ENCODE peak calls at places on chromosomes 11 and 22, in five cellular contexts. One of them, this sample, is unnamed.

GRCh38 chr11:14972581-14973490 is 685 bp upstream of the CALCA start:
- DNase-seq in HepG2: no peak
- DNase-seq in GM12878: no peak
- DNase-seq in NT2/D1: no peak
- DNase-seq in HEK293T: no peak
- DNase-seq in this sample: no peak

GRCh38 chr11:2592559-2593392 is 107.0 kb downstream of the KCNQ1OT1 start:
- DNase-seq in GM12878: no peak
- DNase-seq in HEK293T: no peak
- DNase-seq in HepG2: no peak
- DNase-seq in NT2/D1: no peak
- DNase-seq in this sample: no peak

GRCh38 chr11:47766363-47767227 is 546 bp downstream of the FNBP4 start:
- DNase-seq in GM12878: no peak
- DNase-seq in HEK293T: no peak
- DNase-seq in HepG2: peak; percentile 28
- DNase-seq in NT2/D1: no peak
- DNase-seq in this sample: no peak

GRCh38 chr11:8069771-8070170 is 11.2 kb upstream of the TUB start:
- DNase-seq in NT2/D1: no peak
- DNase-seq in HEK293T: no peak
- DNase-seq in HepG2: no peak
- DNase-seq in GM12878: no peak
- DNase-seq in this sample: no peak

GRCh38 chr11:2913029-2913431 is 16.2 kb downstream of the PHLDA2 start:
- DNase-seq in GM12878: no peak
- DNase-seq in NT2/D1: no peak
- DNase-seq in HEK293T: no peak
- DNase-seq in HepG2: no peak
- DNase-seq in this sample: no peak

GRCh38 chr11:36564376-36565032 is 3.3 kb upstream of the RAG1 start:
- DNase-seq in NT2/D1: peak; percentile 44
- DNase-seq in GM12878: peak; percentile 20
- DNase-seq in HEK293T: peak; percentile 50
- DNase-seq in HepG2: peak; percentile 54
- DNase-seq in this sample: peak; percentile 53

GRCh38 chr11:3021125-3021524 is 29.0 kb upstream of the NAP1L4 start:
- DNase-seq in HepG2: peak; percentile 88
- DNase-seq in HEK293T: peak; percentile 53
- DNase-seq in NT2/D1: peak; percentile 22
- DNase-seq in GM12878: no peak
- DNase-seq in this sample: no peak

GRCh38 chr11:32259641-32260081 is 168.8 kb downstream of the RCN1 start:
- DNase-seq in HEK293T: no peak
- DNase-seq in GM12878: peak; percentile 62
- DNase-seq in HepG2: no peak
- DNase-seq in NT2/D1: no peak
- DNase-seq in this sample: no peak

GRCh38 chr11:49151211-49151610 is 57.2 kb downstream of the FOLH1 start:
- DNase-seq in NT2/D1: no peak
- DNase-seq in GM12878: no peak
- DNase-seq in HEK293T: no peak
- DNase-seq in HepG2: no peak
- DNase-seq in this sample: no peak

GRCh38 chr22:39149915-39150847 is 2.3 kb downstream of the CBX7 start:
- DNase-seq in GM12878: no peak
- DNase-seq in HepG2: peak; percentile 31
- DNase-seq in HEK293T: no peak
- DNase-seq in NT2/D1: no peak
- DNase-seq in this sample: no peak

GRCh38 chr11:122100222-122101080 is 15.6 kb downstream of the BLID start:
- DNase-seq in GM12878: no peak
- DNase-seq in NT2/D1: no peak
- DNase-seq in HEK293T: no peak
- DNase-seq in HepG2: no peak
- DNase-seq in this sample: peak; percentile 55

GRCh38 chr11:64070301-64070656 is 34.5 kb downstream of the FLRT1 start:
- DNase-seq in HEK293T: peak; percentile 37
- DNase-seq in GM12878: no peak
- DNase-seq in HepG2: no peak
- DNase-seq in NT2/D1: peak; percentile 43
- DNase-seq in this sample: no peak

GRCh38 chr11:119516060-119516459 is 93.1 kb upstream of the THY1 start:
- DNase-seq in GM12878: no peak
- DNase-seq in HepG2: no peak
- DNase-seq in NT2/D1: no peak
- DNase-seq in HEK293T: no peak
- DNase-seq in this sample: no peak

GRCh38 chr11:60159284-60159683 is 23.6 kb downstream of the MS4A6A start:
- DNase-seq in HepG2: no peak
- DNase-seq in HEK293T: no peak
- DNase-seq in NT2/D1: no peak
- DNase-seq in GM12878: no peak
- DNase-seq in this sample: no peak

GRCh38 chr11:69640260-69640994 is 529 bp upstream of the CCND1 start:
- DNase-seq in GM12878: no peak
- DNase-seq in HepG2: no peak
- DNase-seq in NT2/D1: no peak
- DNase-seq in HEK293T: no peak
- DNase-seq in this sample: no peak

GRCh38 chr11:16806791-16807190 is 68.3 kb downstream of the C11orf58 start:
- DNase-seq in HepG2: no peak
- DNase-seq in NT2/D1: no peak
- DNase-seq in HEK293T: peak; percentile 35
- DNase-seq in GM12878: no peak
- DNase-seq in this sample: no peak

GRCh38 chr11:117823941-117824420 is 563 bp downstream of the FXYD2 start:
- DNase-seq in NT2/D1: no peak
- DNase-seq in HepG2: no peak
- DNase-seq in HEK293T: no peak
- DNase-seq in GM12878: no peak
- DNase-seq in this sample: no peak

GRCh38 chr22:17115311-17115710 is 5.8 kb downstream of the TMEM121B start:
- DNase-seq in HEK293T: no peak
- DNase-seq in GM12878: no peak
- DNase-seq in HepG2: no peak
- DNase-seq in NT2/D1: no peak
- DNase-seq in this sample: no peak

GRCh38 chr11:60831501-60832079 is 10.3 kb upstream of the CCDC86 start:
- DNase-seq in HEK293T: no peak
- DNase-seq in HepG2: no peak
- DNase-seq in NT2/D1: no peak
- DNase-seq in GM12878: no peak
- DNase-seq in this sample: no peak

GRCh38 chr22:36981247-36981775 is 37.9 kb downstream of the TST start:
- DNase-seq in HEK293T: no peak
- DNase-seq in GM12878: no peak
- DNase-seq in HepG2: no peak
- DNase-seq in NT2/D1: no peak
- DNase-seq in this sample: no peak

GRCh38 chr22:39699631-39700348 is 129.2 kb downstream of the CACNA1I start:
- DNase-seq in HEK293T: no peak
- DNase-seq in NT2/D1: no peak
- DNase-seq in GM12878: no peak
- DNase-seq in HepG2: no peak
- DNase-seq in this sample: no peak

GRCh38 chr22:46297151-46297819 is 615 bp downstream of the GTSE1 start:
- DNase-seq in NT2/D1: peak; percentile 3
- DNase-seq in HepG2: peak; percentile 11
- DNase-seq in HEK293T: peak; percentile 44
- DNase-seq in GM12878: no peak
- DNase-seq in this sample: no peak

GRCh38 chr11:3904228-3904627 is 48.8 kb downstream of the STIM1 start:
- DNase-seq in HepG2: no peak
- DNase-seq in HEK293T: no peak
- DNase-seq in NT2/D1: no peak
- DNase-seq in GM12878: no peak
- DNase-seq in this sample: no peak

GRCh38 chr11:82995754-82996398 is 75.8 kb downstream of the RAB30 start:
- DNase-seq in HepG2: no peak
- DNase-seq in NT2/D1: no peak
- DNase-seq in GM12878: no peak
- DNase-seq in HEK293T: no peak
- DNase-seq in this sample: no peak

GRCh38 chr11:46471943-46472661 is 80.5 kb upstream of the CHRM4 start:
- DNase-seq in HepG2: no peak
- DNase-seq in NT2/D1: no peak
- DNase-seq in GM12878: no peak
- DNase-seq in HEK293T: no peak
- DNase-seq in this sample: no peak

GRCh38 chr22:46965552-46966494 is 203.4 kb downstream of the TBC1D22A start:
- DNase-seq in HepG2: no peak
- DNase-seq in GM12878: no peak
- DNase-seq in NT2/D1: no peak
- DNase-seq in HEK293T: no peak
- DNase-seq in this sample: no peak

GRCh38 chr11:119093951-119094815 is 7.5 kb downstream of the DPAGT1 start:
- DNase-seq in HepG2: no peak
- DNase-seq in GM12878: no peak
- DNase-seq in HEK293T: no peak
- DNase-seq in NT2/D1: no peak
- DNase-seq in this sample: peak; percentile 60

GRCh38 chr11:43937434-43938411 is 4.7 kb upstream of the C11orf96 start:
- DNase-seq in NT2/D1: no peak
- DNase-seq in GM12878: no peak
- DNase-seq in HepG2: no peak
- DNase-seq in HEK293T: no peak
- DNase-seq in this sample: no peak

GRCh38 chr22:41216984-41217383 is 11.9 kb downstream of the L3MBTL2 start:
- DNase-seq in HepG2: no peak
- DNase-seq in HEK293T: no peak
- DNase-seq in GM12878: no peak
- DNase-seq in NT2/D1: no peak
- DNase-seq in this sample: no peak

GRCh38 chr22:38886333-38886732 is 14.3 kb upstream of the CBX6 start:
- DNase-seq in NT2/D1: no peak
- DNase-seq in HepG2: no peak
- DNase-seq in GM12878: no peak
- DNase-seq in HEK293T: no peak
- DNase-seq in this sample: no peak

GRCh38 chr11:99739464-99740089 is 718.8 kb downstream of the CNTN5 start:
- DNase-seq in NT2/D1: peak; percentile 46
- DNase-seq in GM12878: no peak
- DNase-seq in HepG2: peak; percentile 17
- DNase-seq in HEK293T: peak; percentile 23
- DNase-seq in this sample: no peak

GRCh38 chr22:40429481-40429880 is 59.1 kb downstream of the SGSM3 start:
- DNase-seq in HepG2: no peak
- DNase-seq in GM12878: no peak
- DNase-seq in NT2/D1: no peak
- DNase-seq in HEK293T: no peak
- DNase-seq in this sample: no peak

GRCh38 chr11:94585375-94585774 is 18.2 kb downstream of the PIWIL4 start:
- DNase-seq in NT2/D1: no peak
- DNase-seq in HEK293T: no peak
- DNase-seq in GM12878: no peak
- DNase-seq in HepG2: no peak
- DNase-seq in this sample: no peak

GRCh38 chr11:88103337-88104206 is 71.7 kb downstream of the RAB38 start:
- DNase-seq in GM12878: peak; percentile 53
- DNase-seq in NT2/D1: peak; percentile 77
- DNase-seq in HepG2: peak; percentile 52
- DNase-seq in HEK293T: peak; percentile 78
- DNase-seq in this sample: peak; percentile 65

GRCh38 chr11:11731311-11732083 is 109.7 kb upstream of the GALNT18 start:
- DNase-seq in HepG2: no peak
- DNase-seq in GM12878: no peak
- DNase-seq in HEK293T: no peak
- DNase-seq in NT2/D1: no peak
- DNase-seq in this sample: no peak
- TF ChIP-seq SUZ12 in HepG2: no peak
- TF ChIP-seq SUZ12 in GM12878: no peak
- TF ChIP-seq SUZ12 in HEK293T: no peak
- TF ChIP-seq SUZ12 in NT2/D1: no peak
- TF ChIP-seq SUZ12 in this sample: no peak

GRCh38 chr22:23216331-23217170 is 36.2 kb downstream of the BCR start:
- DNase-seq in HepG2: peak; percentile 92
- DNase-seq in NT2/D1: no peak
- DNase-seq in HEK293T: no peak
- DNase-seq in GM12878: no peak
- DNase-seq in this sample: no peak
- TF ChIP-seq SUZ12 in HepG2: no peak
- TF ChIP-seq SUZ12 in NT2/D1: no peak
- TF ChIP-seq SUZ12 in HEK293T: no peak
- TF ChIP-seq SUZ12 in GM12878: no peak
- TF ChIP-seq SUZ12 in this sample: no peak

GRCh38 chr22:30186535-30186934 is 60.0 kb downstream of the LIF start:
- DNase-seq in HEK293T: no peak
- DNase-seq in NT2/D1: no peak
- DNase-seq in GM12878: no peak
- DNase-seq in HepG2: peak; percentile 58
- DNase-seq in this sample: no peak

GRCh38 chr22:30186048-30186447 is 60.5 kb downstream of the LIF start:
- DNase-seq in HepG2: no peak
- DNase-seq in NT2/D1: no peak
- DNase-seq in GM12878: no peak
- DNase-seq in HEK293T: no peak
- DNase-seq in this sample: no peak

GRCh38 chr22:30188911-30189310 is 57.6 kb downstream of the LIF start:
- DNase-seq in HepG2: peak; percentile 57
- DNase-seq in HEK293T: no peak
- DNase-seq in NT2/D1: no peak
- DNase-seq in GM12878: no peak
- DNase-seq in this sample: no peak

GRCh38 chr22:30187094-30187493 is 59.5 kb downstream of the LIF start:
- DNase-seq in HEK293T: no peak
- DNase-seq in NT2/D1: no peak
- DNase-seq in HepG2: no peak
- DNase-seq in GM12878: no peak
- DNase-seq in this sample: no peak

DNA sequence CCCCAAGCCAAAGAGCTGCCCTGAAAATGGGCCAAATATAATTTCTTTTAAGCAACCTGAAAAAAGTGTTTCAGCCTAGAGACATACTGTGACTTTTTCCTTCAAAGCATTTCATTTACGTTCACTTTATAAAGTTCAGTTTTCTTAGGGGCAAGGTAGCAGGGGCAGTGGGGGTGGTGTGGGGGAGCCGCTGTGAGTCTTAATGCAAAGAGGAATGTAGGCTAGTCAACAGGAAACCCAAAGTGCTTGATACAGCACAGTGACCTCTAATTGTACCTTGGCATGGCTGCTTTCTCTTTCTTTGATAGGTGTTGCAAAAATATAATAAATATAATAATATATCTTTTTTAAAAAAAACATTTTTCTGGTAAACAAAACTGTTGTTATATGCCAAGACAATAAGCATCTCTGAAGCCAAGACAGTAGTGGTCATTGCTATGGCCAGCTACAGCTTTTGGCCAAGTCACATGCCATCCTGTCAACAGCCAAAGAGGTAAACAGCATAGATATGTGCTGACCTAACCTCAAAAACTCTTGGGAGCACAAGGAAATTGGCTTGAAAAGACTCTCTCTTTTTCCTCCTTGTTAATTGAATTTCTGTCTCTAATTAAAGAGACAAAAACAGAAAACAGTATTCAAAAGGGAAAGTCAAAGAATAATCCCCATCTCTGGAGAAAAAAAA is 58.7 kb downstream of the LIF start:
- DNase-seq in HepG2: no peak
- DNase-seq in GM12878: no peak
- DNase-seq in HEK293T: no peak
- DNase-seq in NT2/D1: no peak
- DNase-seq in this sample: no peak
- TF ChIP-seq SUZ12 in HepG2: no peak
- TF ChIP-seq SUZ12 in GM12878: no peak
- TF ChIP-seq SUZ12 in HEK293T: no peak
- TF ChIP-seq SUZ12 in NT2/D1: no peak
- TF ChIP-seq SUZ12 in this sample: no peak

GRCh38 chr11:113034591-113034990 is 73.4 kb downstream of the NCAM1 start:
- DNase-seq in HEK293T: no peak
- DNase-seq in NT2/D1: no peak
- DNase-seq in GM12878: no peak
- DNase-seq in HepG2: no peak
- DNase-seq in this sample: no peak
- TF ChIP-seq SUZ12 in HEK293T: no peak
- TF ChIP-seq SUZ12 in NT2/D1: no peak
- TF ChIP-seq SUZ12 in GM12878: no peak
- TF ChIP-seq SUZ12 in HepG2: no peak
- TF ChIP-seq SUZ12 in this sample: no peak